ENCODE peak calls at places on chromosomes 2 and 18, in ten cellular contexts. F, C, L, Q, V, M, Y, Z, O and W are unnamed samples.

GRCh38 chr2:240013343-240013742 is 11.8 kb downstream of the NDUFA10 start:
- DNase-seq in Y (no peak), L (no peak), O (no peak), C (no peak), M (no peak), V (no peak), Z (no peak), Q (no peak), F (no peak), W (no peak)

GRCh38 chr2:208546860-208547650 is 140.5 kb downstream of the PTH2R start:
- DNase-seq in V (no peak), Z (no peak), F (no peak), Q (no peak), O (no peak), M (no peak), L (no peak), C (no peak), Y (no peak), W (no peak)

GRCh38 chr2:74474899-74475298 is 2.4 kb upstream of the MRPL53 start:
- DNase-seq in V (no peak), Y (no peak), Q (no peak), M (no peak), Z (no peak), O (no peak), C (no peak), L (no peak), F (no peak), W (no peak)

GRCh38 chr2:54522624-54523281 is 66.6 kb downstream of the SPTBN1 start:
- DNase-seq in Z (no peak), V (peak; percentile 15), L (peak; percentile 14), Y (peak; percentile 75), F (no peak), C (no peak), O (peak; percentile 52), M (peak; percentile 38), Q (peak; percentile 43), W (peak; percentile 52)

GRCh38 chr18:68714356-68714706 is 577 bp downstream of the TMX3 start:
- DNase-seq in M (no peak), Q (no peak), Z (no peak), V (no peak), F (no peak), Y (peak; percentile 14), C (no peak), L (no peak), O (peak; percentile 5), W (no peak)

GRCh38 chr2:88416016-88416663 is 36.4 kb downstream of the FOXI3 start:
- DNase-seq in Y (no peak), Q (no peak), Z (no peak), V (no peak), C (no peak), M (no peak), L (no peak), F (no peak), O (no peak), W (no peak)

GRCh38 chr2:73235315-73236028 is 1.4 kb downstream of the CCT7 start:
- DNase-seq in O (no peak), M (no peak), L (no peak), C (no peak), V (no peak), Y (no peak), Z (no peak), Q (no peak), F (no peak), W (no peak)

GRCh38 chr18:75455249-75456183 is 28.0 kb upstream of the SMIM21 start:
- DNase-seq in C (no peak), Z (peak; percentile 37), O (no peak), V (no peak), L (no peak), F (no peak), Q (no peak), Y (no peak), M (no peak), W (no peak)

GRCh38 chr18:37231251-37231650 is 334.3 kb downstream of the CELF4 start:
- DNase-seq in Q (no peak), L (no peak), F (no peak), V (no peak), O (no peak), Y (no peak), M (no peak), Z (no peak), C (no peak), W (no peak)

GRCh38 chr2:96241901-96242611 is 23.7 kb downstream of the TMEM127 start:
- DNase-seq in F (no peak), Y (no peak), O (peak; percentile 36), Q (no peak), Z (no peak), M (peak; percentile 33), C (no peak), V (peak; percentile 34), L (no peak), W (no peak)

GRCh38 chr2:8926356-8926755 is 77.1 kb downstream of the MBOAT2 start:
- DNase-seq in C (no peak), F (no peak), Q (no peak), Y (no peak), O (no peak), L (no peak), Z (no peak), V (no peak), M (no peak), W (no peak)

GRCh38 chr2:191109888-191110287 is 40.9 kb downstream of the STAT4 start:
- DNase-seq in C (no peak), M (no peak), Q (no peak), Y (no peak), F (no peak), V (no peak), L (no peak), O (no peak), Z (no peak), W (no peak)

GRCh38 chr2:84946204-84947009 is 24.6 kb upstream of the KCMF1 start:
- DNase-seq in Q (peak; percentile 99), L (peak; percentile 38), F (peak; percentile 30), C (no peak), Y (no peak), O (peak; percentile 66), V (peak; percentile 63), Z (no peak), M (peak; percentile 27), W (peak; percentile 61)

GRCh38 chr2:169767243-169767888 is 31.3 kb upstream of the SSB start:
- DNase-seq in L (peak; percentile 16), Y (peak; percentile 25), O (peak; percentile 62), Z (no peak), Q (peak; percentile 23), C (no peak), V (no peak), F (peak; percentile 70), M (peak; percentile 29), W (peak; percentile 51)

GRCh38 chr18:13236411-13236810 is 17.9 kb downstream of the LDLRAD4 start:
- DNase-seq in C (no peak), V (no peak), O (no peak), Z (no peak), Q (no peak), L (no peak), Y (no peak), F (peak; percentile 57), M (no peak), W (no peak)

GRCh38 chr2:241550616-241551580 is 7.6 kb upstream of the BOK start:
- DNase-seq in O (no peak), Q (no peak), M (no peak), Z (no peak), C (no peak), V (no peak), Y (no peak), L (no peak), F (no peak), W (no peak)

GRCh38 chr18:29028560-29028959 is 851.6 kb upstream of the CDH2 start:
- DNase-seq in Q (no peak), Y (no peak), C (no peak), Z (no peak), M (no peak), O (no peak), L (no peak), F (no peak), V (no peak), W (no peak)

GRCh38 chr2:197121756-197122385 is 188.7 kb downstream of the ANKRD44 start:
- DNase-seq in Z (no peak), Q (no peak), V (no peak), L (no peak), M (no peak), F (no peak), O (no peak), C (no peak), Y (no peak), W (no peak)

GRCh38 chr2:100782376-100782878 is 37.5 kb upstream of the NPAS2 start:
- DNase-seq in C (no peak), M (no peak), Y (no peak), Z (no peak), Q (no peak), O (no peak), L (no peak), V (no peak), F (no peak), W (no peak)